ENCODE peak calls at places on chromosomes 7 and 10, in four cellular contexts. I, R, L and G are unnamed samples.

GRCh38 chr7:365593-365992 is 75.6 kb downstream of the FOXL3 start:
- DNase-seq in I (no peak), R (no peak), L (no peak), G (no peak)

GRCh38 chr10:89393898-89394297 is 1.5 kb downstream of the IFIT1 start:
- DNase-seq in I (no peak), R (no peak), L (no peak), G (no peak)

GRCh38 chr10:94000638-94001420 is 7.1 kb downstream of the PLCE1 start:
- DNase-seq in I (no peak), R (no peak), L (no peak), G (no peak)

GRCh38 chr10:15744217-15744865 is 24.6 kb upstream of the ITGA8 start:
- DNase-seq in I (peak), R (peak), L (peak), G (no peak)

GRCh38 chr7:17444151-17444550 is 145.7 kb downstream of the AHR start:
- DNase-seq in I (no peak), R (no peak), L (no peak), G (no peak)

GRCh38 chr10:79333513-79333912 is 13.8 kb upstream of the PPIF start:
- DNase-seq in I (peak), R (no peak), L (no peak), G (no peak)

GRCh38 chr7:44368885-44369284 is 43.5 kb upstream of the CAMK2B start:
- DNase-seq in I (no peak), R (no peak), L (no peak), G (no peak)

GRCh38 chr10:83075395-83076072 is 1063.8 kb upstream of the GHITM start:
- DNase-seq in I (no peak), R (no peak), L (no peak), G (no peak)

GRCh38 chr10:15630353-15630752 is 89.4 kb downstream of the ITGA8 start:
- DNase-seq in I (no peak), R (no peak), L (no peak), G (no peak)

GRCh38 chr10:3711918-3712317 is 73.1 kb downstream of the KLF6 start:
- DNase-seq in I (no peak), R (no peak), L (no peak), G (no peak)

GRCh38 chr7:152588350-152588749 is 87.6 kb downstream of the XRCC2 start:
- DNase-seq in I (peak), R (no peak), L (no peak), G (no peak)

GRCh38 chr10:15419279-15419874 is 48.3 kb upstream of the FAM171A1 start:
- DNase-seq in I (no peak), R (peak), L (peak), G (peak)

GRCh38 chr10:75910032-75910431 is 478.6 kb downstream of the LRMDA start:
- DNase-seq in I (no peak), R (no peak), L (no peak), G (no peak)

GRCh38 chr10:21727452-21728168 is 193.6 kb downstream of the MLLT10 start:
- DNase-seq in I (no peak), R (no peak), L (no peak), G (no peak)

GRCh38 chr10:121739114-121739513 is 140.9 kb upstream of the FGFR2 start:
- DNase-seq in I (no peak), R (no peak), L (no peak), G (no peak)

GRCh38 chr7:1558181-1558811 is 2.3 kb upstream of the TMEM184A start:
- DNase-seq in I (no peak), R (no peak), L (no peak), G (no peak)

GRCh38 chr10:116752969-116753665 is 10.8 kb upstream of the HSPA12A start:
- DNase-seq in I (no peak), R (no peak), L (no peak), G (no peak)

GRCh38 chr10:69826789-69827532 is 25.3 kb downstream of the COL13A1 start:
- DNase-seq in I (no peak), R (no peak), L (no peak), G (no peak)

GRCh38 chr10:85319150-85319549 is 990.8 kb downstream of the CCSER2 start:
- DNase-seq in I (no peak), R (no peak), L (no peak), G (no peak)

GRCh38 chr10:59456199-59456598 is 93.8 kb upstream of the FAM13C start:
- DNase-seq in I (no peak), R (no peak), L (no peak), G (no peak)

GRCh38 chr10:113563306-113564088 is 10.6 kb downstream of the HABP2 start:
- DNase-seq in I (peak), R (peak), L (peak), G (peak)

GRCh38 chr10:89217057-89217990 is 10.2 kb upstream of the CH25H start:
- DNase-seq in I (peak), R (peak), L (peak), G (peak)

GRCh38 chr10:111131168-111131799 is 54.5 kb downstream of the ADRA2A start:
- DNase-seq in I (no peak), R (no peak), L (no peak), G (no peak)

GRCh38 chr7:15330943-15331342 is 230.9 kb downstream of the AGMO start:
- DNase-seq in I (no peak), R (no peak), L (no peak), G (no peak)

GRCh38 chr10:47140752-47141348 is 159.1 kb upstream of the GDF10 start:
- DNase-seq in I (no peak), R (no peak), L (no peak), G (no peak)

GRCh38 chr7:129009437-129009836 is 45.5 kb downstream of the TNPO3 start:
- DNase-seq in I (no peak), R (peak), L (no peak), G (no peak)

GRCh38 chr7:151013728-151014497 is 10.4 kb downstream of the ATG9B start:
- DNase-seq in I (peak), R (peak), L (peak), G (peak)

GRCh38 chr10:6036861-6037321 is 25.3 kb downstream of the IL2RA start:
- DNase-seq in I (no peak), R (no peak), L (no peak), G (no peak)